ENCODE peak calls at places on chromosomes 13 and 19, in nine cellular contexts. O, Y, L, D, S, G, J, W and F are unnamed samples.

GRCh38 chr13:71218960-71219359 is 648.0 kb downstream of the DACH1 start:
- DNase-seq in O (peak; percentile 3), Y (no peak), L (no peak), D (peak; percentile 48), S (no peak), G (no peak), J (no peak), W (no peak), F (no peak)

GRCh38 chr19:32201661-32202060 is 143.7 kb upstream of the ZNF507 start:
- DNase-seq in O (no peak), Y (no peak), L (no peak), D (no peak), S (no peak), G (no peak), J (no peak), W (no peak), F (no peak)

GRCh38 chr13:91036886-91037285 is 310.6 kb upstream of the MIR17HG start:
- DNase-seq in O (no peak), Y (no peak), L (no peak), D (no peak), S (no peak), G (no peak), J (no peak), W (no peak), F (no peak)

GRCh38 chr13:71513414-71514063 is 353.5 kb downstream of the DACH1 start:
- DNase-seq in O (no peak), Y (no peak), L (no peak), D (no peak), S (no peak), G (no peak), J (no peak), W (no peak), F (no peak)

GRCh38 chr13:114142640-114143490 is 10.4 kb upstream of the RASA3 start:
- DNase-seq in O (no peak), Y (no peak), L (peak; percentile 69), D (no peak), S (peak; percentile 91), G (no peak), J (no peak), W (no peak), F (peak; percentile 89)

GRCh38 chr13:44368062-44368591 is 5.5 kb upstream of the SERP2 start:
- DNase-seq in O (no peak), Y (no peak), L (no peak), D (no peak), S (no peak), G (no peak), J (peak; percentile 63), W (no peak), F (no peak)

GRCh38 chr19:3969435-3970312 is 1.2 kb downstream of the DAPK3 start:
- DNase-seq in O (peak; percentile 63), Y (peak; percentile 75), L (no peak), D (peak; percentile 85), S (no peak), G (no peak), J (peak; percentile 91), W (peak; percentile 40), F (no peak)

GRCh38 chr19:3867971-3868769 is 668 bp downstream of the ZFR2 start:
- DNase-seq in O (no peak), Y (no peak), L (no peak), D (no peak), S (no peak), G (no peak), J (no peak), W (no peak), F (no peak)

GRCh38 chr13:28794370-28794769 is 25.8 kb upstream of the MTUS2 start:
- DNase-seq in O (no peak), Y (no peak), L (no peak), D (no peak), S (no peak), G (no peak), J (no peak), W (no peak), F (no peak)

GRCh38 chr19:48965806-48966540 is 864 bp downstream of the FTL start:
- DNase-seq in O (peak; percentile 91), Y (peak; percentile 76), L (peak; percentile 91), D (peak; percentile 78), S (peak; percentile 92), G (peak; percentile 89), J (peak; percentile 80), W (peak; percentile 89), F (peak; percentile 86)

GRCh38 chr19:15250635-15250993 is 18.4 kb upstream of the EPHX3 start:
- DNase-seq in O (no peak), Y (no peak), L (no peak), D (no peak), S (no peak), G (no peak), J (no peak), W (no peak), F (no peak)
- H3K27ac ChIP-seq in O (peak overlapping the region; percentile 66), Y (peak overlapping the region; percentile 97), L (peak overlapping the region; percentile 77), D (peak overlapping the region; percentile 7), S (no peak overlapping the region), G (peak overlapping the region; percentile 96), J (peak overlapping the region; percentile 99), W (peak overlapping the region; percentile 91), F (no peak overlapping the region)

GRCh38 chr13:37229931-37230330 is 124.5 kb upstream of the CSNK1A1L start:
- DNase-seq in O (no peak), Y (no peak), L (no peak), D (no peak), S (no peak), G (no peak), J (no peak), W (no peak), F (no peak)
- H3K27ac ChIP-seq in O (no peak overlapping the region), Y (no peak overlapping the region), L (no peak overlapping the region), D (no peak overlapping the region), S (no peak overlapping the region), G (no peak overlapping the region), J (no peak overlapping the region), W (no peak overlapping the region), F (no peak overlapping the region)

GRCh38 chr19:36330226-36330625 is 48.8 kb downstream of the ZFP14 start:
- DNase-seq in O (no peak), Y (no peak), L (no peak), D (no peak), S (no peak), G (no peak), J (no peak), W (no peak), F (no peak)

DNA sequence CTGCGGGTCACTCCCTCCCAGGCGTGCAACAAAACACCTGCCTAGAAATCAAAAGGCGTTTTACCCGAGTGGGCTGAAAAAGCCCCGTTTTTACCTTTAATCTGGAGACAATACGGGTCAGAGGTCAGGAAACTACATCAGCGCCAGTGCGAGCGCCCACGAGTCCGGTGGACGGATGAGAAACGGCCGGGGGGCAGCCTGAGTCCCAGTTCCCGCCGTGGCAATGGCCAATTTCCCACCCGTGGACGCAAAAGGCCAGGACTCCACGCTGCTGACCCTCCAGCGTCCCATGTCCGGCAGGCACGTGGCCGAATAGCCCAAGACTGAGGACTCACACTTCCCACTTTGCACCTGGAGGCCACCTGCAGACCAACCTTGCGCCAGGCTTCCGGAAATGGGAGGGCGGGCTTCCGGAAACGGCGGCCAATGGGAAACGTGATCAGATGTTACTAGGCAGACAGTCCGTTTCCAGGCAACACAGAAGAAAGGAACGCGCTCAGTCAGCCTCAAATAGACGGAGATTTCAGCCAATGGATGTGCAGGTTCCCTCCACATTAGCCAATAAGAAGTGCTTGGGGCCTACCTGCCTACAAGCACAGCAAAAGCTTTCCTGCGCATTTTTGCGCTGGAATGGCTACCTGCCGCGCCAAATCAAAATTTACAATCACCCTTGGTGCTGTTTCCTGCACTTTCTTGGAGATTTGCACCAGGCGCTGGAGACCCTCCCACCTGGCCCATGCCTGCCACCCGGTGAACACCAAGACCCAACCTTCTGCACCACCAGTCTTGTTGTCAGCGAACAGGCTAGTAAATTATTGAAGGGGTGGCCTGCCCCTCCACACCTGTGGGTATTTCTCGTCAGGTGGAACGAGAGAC is 47.4 kb downstream of the ZFP14 start:
- DNase-seq in O (peak; percentile 96), Y (peak; percentile 92), L (peak; percentile 87), D (peak; percentile 3), S (peak; percentile 86), G (peak; percentile 82), J (peak; percentile 98), W (peak; percentile 78), F (peak; percentile 43)
- H3K27ac ChIP-seq in O (no peak overlapping the region), Y (peak overlapping the region; percentile 42), L (no peak overlapping the region), D (no peak overlapping the region), S (no peak overlapping the region), G (peak overlapping the region; percentile 76), J (peak overlapping the region; percentile 61), W (peak overlapping the region; percentile 34), F (no peak overlapping the region)

GRCh38 chr13:40438022-40438692 is 228.3 kb downstream of the FOXO1 start:
- DNase-seq in O (no peak), Y (no peak), L (no peak), D (no peak), S (no peak), G (no peak), J (no peak), W (no peak), F (no peak)
- H3K27ac ChIP-seq in O (no peak overlapping the region), Y (no peak overlapping the region), L (no peak overlapping the region), D (no peak overlapping the region), S (no peak overlapping the region), G (peak overlapping the region; percentile 81), J (no peak overlapping the region), W (peak overlapping the region; percentile 68), F (no peak overlapping the region)

GRCh38 chr19:50821248-50821612 is 2.4 kb downstream of the KLK1 start:
- DNase-seq in O (no peak), Y (no peak), L (no peak), D (no peak), S (no peak), G (no peak), J (no peak), W (no peak), F (no peak)
- H3K27ac ChIP-seq in O (no peak overlapping the region), Y (no peak overlapping the region), L (peak overlapping the region; percentile 52), D (no peak overlapping the region), S (peak overlapping the region; percentile 59), G (no peak overlapping the region), J (no peak overlapping the region), W (no peak overlapping the region), F (no peak overlapping the region)

DNA sequence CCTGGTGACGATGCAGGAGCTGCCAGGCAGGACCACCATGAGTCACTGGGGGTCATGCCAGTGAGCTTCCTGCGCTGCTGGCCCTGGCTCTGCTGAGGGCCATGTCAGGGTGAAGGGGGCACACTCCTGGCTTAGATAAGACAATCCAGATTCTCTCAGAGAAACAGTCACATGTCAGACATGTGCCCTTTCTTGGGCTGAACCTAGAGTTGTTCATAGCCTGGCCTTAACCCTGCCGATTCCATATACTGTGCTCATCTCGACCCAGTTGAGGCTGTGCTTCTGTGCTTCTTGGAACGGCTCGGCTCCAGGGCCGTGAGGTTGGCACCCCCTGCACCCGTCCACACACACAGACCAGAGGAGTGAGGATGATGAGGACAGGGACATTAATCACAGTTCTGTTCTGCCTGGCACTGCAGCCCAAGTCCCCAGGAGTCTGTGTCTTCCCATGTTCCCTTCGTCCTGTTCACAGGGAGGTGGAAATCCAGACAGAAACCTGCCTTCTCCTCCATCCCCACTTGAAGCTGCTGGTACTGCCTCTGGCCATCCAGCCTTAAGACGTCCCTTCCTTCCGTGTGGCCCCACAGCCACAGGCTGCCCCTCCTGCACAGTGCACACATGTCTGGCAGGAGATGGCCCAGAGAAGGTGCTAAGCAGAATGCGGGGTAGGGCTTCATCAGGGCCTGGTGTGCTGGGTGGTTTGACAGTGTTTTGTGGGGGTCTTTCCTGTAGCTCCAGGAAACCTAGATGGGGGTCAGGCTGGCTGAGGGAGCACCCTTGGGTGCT is 50.0 kb downstream of the LYL1 start:
- DNase-seq in O (no peak), Y (no peak), L (no peak), D (no peak), S (no peak), G (no peak), J (no peak), W (no peak), F (no peak)
- H3K27ac ChIP-seq in O (no peak overlapping the region), Y (peak overlapping the region; percentile 100), L (peak overlapping the region; percentile 82), D (peak overlapping the region; percentile 99), S (no peak overlapping the region), G (peak overlapping the region; percentile 98), J (peak overlapping the region; percentile 95), W (peak overlapping the region; percentile 81), F (no peak overlapping the region)